ENCODE peak calls at places on chromosomes 4 and X, in seven cellular contexts. One of them, this sample, is unnamed.

GRCh38 chr4:40280586-40280985 is 54.5 kb upstream of the CHRNA9 start:
- DNase-seq in fibroblast of the conjunctiva: no peak
- DNase-seq in T-helper 9 cell: no peak
- DNase-seq in DMS 273 treated with DMSO at 0.1 percent for 48 hours: no peak
- DNase-seq in RCC 7860: no peak
- DNase-seq in HCT116: no peak
- DNase-seq in LoVo: no peak
- DNase-seq in this sample: no peak

GRCh38 chr4:147860960-147861359 is 129.1 kb downstream of the ARHGAP10 start:
- DNase-seq in fibroblast of the conjunctiva: no peak
- DNase-seq in T-helper 9 cell: no peak
- DNase-seq in DMS 273 treated with DMSO at 0.1 percent for 48 hours: no peak
- DNase-seq in RCC 7860: no peak
- DNase-seq in HCT116: no peak
- DNase-seq in LoVo: no peak
- DNase-seq in this sample: no peak

GRCh38 chrX:19799319-19800182 is 87.8 kb downstream of the SH3KBP1 start:
- DNase-seq in fibroblast of the conjunctiva: peak; percentile 23
- DNase-seq in T-helper 9 cell: no peak
- DNase-seq in DMS 273 treated with DMSO at 0.1 percent for 48 hours: peak; percentile 67
- DNase-seq in RCC 7860: no peak
- DNase-seq in HCT116: no peak
- DNase-seq in LoVo: no peak
- DNase-seq in this sample: no peak

GRCh38 chrX:150879855-150880807 is 18.3 kb downstream of the CD99L2 start:
- DNase-seq in fibroblast of the conjunctiva: no peak
- DNase-seq in T-helper 9 cell: no peak
- DNase-seq in DMS 273 treated with DMSO at 0.1 percent for 48 hours: no peak
- DNase-seq in RCC 7860: no peak
- DNase-seq in HCT116: no peak
- DNase-seq in LoVo: no peak
- DNase-seq in this sample: no peak

GRCh38 chr4:147060171-147060931 is 114.7 kb upstream of the TTC29 start:
- DNase-seq in fibroblast of the conjunctiva: peak; percentile 73
- DNase-seq in T-helper 9 cell: no peak
- DNase-seq in DMS 273 treated with DMSO at 0.1 percent for 48 hours: no peak
- DNase-seq in RCC 7860: no peak
- DNase-seq in HCT116: no peak
- DNase-seq in LoVo: no peak
- DNase-seq in this sample: no peak

GRCh38 chr4:73417973-73418372 is 13.9 kb downstream of the ALB start:
- DNase-seq in fibroblast of the conjunctiva: no peak
- DNase-seq in T-helper 9 cell: no peak
- DNase-seq in DMS 273 treated with DMSO at 0.1 percent for 48 hours: no peak
- DNase-seq in RCC 7860: no peak
- DNase-seq in HCT116: no peak
- DNase-seq in LoVo: no peak
- DNase-seq in this sample: no peak

GRCh38 chrX:115330498-115331138 is 41.1 kb downstream of the LUZP4 start:
- DNase-seq in fibroblast of the conjunctiva: peak; percentile 64
- DNase-seq in T-helper 9 cell: no peak
- DNase-seq in DMS 273 treated with DMSO at 0.1 percent for 48 hours: peak; percentile 8
- DNase-seq in RCC 7860: peak; percentile 40
- DNase-seq in HCT116: peak; percentile 44
- DNase-seq in LoVo: peak; percentile 44
- DNase-seq in this sample: peak; percentile 55

GRCh38 chr4:159639924-159640323 is 537.0 kb downstream of the RAPGEF2 start:
- DNase-seq in fibroblast of the conjunctiva: no peak
- DNase-seq in T-helper 9 cell: no peak
- DNase-seq in DMS 273 treated with DMSO at 0.1 percent for 48 hours: no peak
- DNase-seq in RCC 7860: peak; percentile 15
- DNase-seq in HCT116: no peak
- DNase-seq in LoVo: no peak
- DNase-seq in this sample: no peak

GRCh38 chrX:155026727-155027508 is at the start of gene FUNDC2:
- DNase-seq in fibroblast of the conjunctiva: peak; percentile 86
- DNase-seq in T-helper 9 cell: peak; percentile 85
- DNase-seq in DMS 273 treated with DMSO at 0.1 percent for 48 hours: peak; percentile 79
- DNase-seq in RCC 7860: peak; percentile 86
- DNase-seq in HCT116: peak; percentile 86
- DNase-seq in LoVo: peak; percentile 84
- DNase-seq in this sample: peak; percentile 93

GRCh38 chr4:10013722-10014121 is 7.6 kb downstream of the SLC2A9 start:
- DNase-seq in fibroblast of the conjunctiva: no peak
- DNase-seq in T-helper 9 cell: no peak
- DNase-seq in DMS 273 treated with DMSO at 0.1 percent for 48 hours: peak; percentile 7
- DNase-seq in RCC 7860: no peak
- DNase-seq in HCT116: peak; percentile 18
- DNase-seq in LoVo: no peak
- DNase-seq in this sample: peak; percentile 32

GRCh38 chr4:77652237-77652897 is 46.7 kb downstream of the CXCL13 start:
- DNase-seq in fibroblast of the conjunctiva: no peak
- DNase-seq in T-helper 9 cell: no peak
- DNase-seq in DMS 273 treated with DMSO at 0.1 percent for 48 hours: no peak
- DNase-seq in RCC 7860: no peak
- DNase-seq in HCT116: no peak
- DNase-seq in LoVo: no peak
- DNase-seq in this sample: no peak

GRCh38 chr4:172220679-172221078 is 407.5 kb downstream of the GALNTL6 start:
- DNase-seq in fibroblast of the conjunctiva: no peak
- DNase-seq in T-helper 9 cell: no peak
- DNase-seq in DMS 273 treated with DMSO at 0.1 percent for 48 hours: no peak
- DNase-seq in RCC 7860: no peak
- DNase-seq in HCT116: no peak
- DNase-seq in LoVo: no peak
- DNase-seq in this sample: no peak

GRCh38 chrX:129565046-129565649 is 25.1 kb downstream of the OCRL start:
- DNase-seq in fibroblast of the conjunctiva: no peak
- DNase-seq in T-helper 9 cell: no peak
- DNase-seq in DMS 273 treated with DMSO at 0.1 percent for 48 hours: no peak
- DNase-seq in RCC 7860: no peak
- DNase-seq in HCT116: no peak
- DNase-seq in LoVo: no peak
- DNase-seq in this sample: no peak

GRCh38 chrX:43559643-43560042 is 96.5 kb upstream of the MAOA start:
- DNase-seq in fibroblast of the conjunctiva: peak; percentile 27
- DNase-seq in T-helper 9 cell: peak; percentile 2
- DNase-seq in DMS 273 treated with DMSO at 0.1 percent for 48 hours: no peak
- DNase-seq in RCC 7860: peak; percentile 7
- DNase-seq in HCT116: peak; percentile 28
- DNase-seq in LoVo: peak; percentile 30
- DNase-seq in this sample: peak; percentile 46

GRCh38 chr4:116839826-116840225 is 245.6 kb downstream of the TRAM1L1 start:
- DNase-seq in fibroblast of the conjunctiva: no peak
- DNase-seq in T-helper 9 cell: no peak
- DNase-seq in DMS 273 treated with DMSO at 0.1 percent for 48 hours: no peak
- DNase-seq in RCC 7860: peak; percentile 42
- DNase-seq in HCT116: no peak
- DNase-seq in LoVo: no peak
- DNase-seq in this sample: no peak

GRCh38 chrX:5979338-5979737 is 249.3 kb downstream of the NLGN4X start:
- DNase-seq in fibroblast of the conjunctiva: no peak
- DNase-seq in T-helper 9 cell: no peak
- DNase-seq in DMS 273 treated with DMSO at 0.1 percent for 48 hours: no peak
- DNase-seq in RCC 7860: no peak
- DNase-seq in HCT116: no peak
- DNase-seq in LoVo: no peak
- DNase-seq in this sample: no peak

GRCh38 chr4:127783971-127784519 is 1.9 kb downstream of the HSPA4L start:
- DNase-seq in fibroblast of the conjunctiva: no peak
- DNase-seq in T-helper 9 cell: no peak
- DNase-seq in DMS 273 treated with DMSO at 0.1 percent for 48 hours: no peak
- DNase-seq in RCC 7860: no peak
- DNase-seq in HCT116: no peak
- DNase-seq in LoVo: no peak
- DNase-seq in this sample: no peak

GRCh38 chr4:7280906-7281305 is 88.6 kb downstream of the SORCS2 start:
- DNase-seq in fibroblast of the conjunctiva: no peak
- DNase-seq in T-helper 9 cell: no peak
- DNase-seq in DMS 273 treated with DMSO at 0.1 percent for 48 hours: no peak
- DNase-seq in RCC 7860: no peak
- DNase-seq in HCT116: no peak
- DNase-seq in LoVo: no peak
- DNase-seq in this sample: no peak

GRCh38 chr4:142984871-142985585 is 138.9 kb upstream of the INPP4B start:
- DNase-seq in fibroblast of the conjunctiva: no peak
- DNase-seq in T-helper 9 cell: no peak
- DNase-seq in DMS 273 treated with DMSO at 0.1 percent for 48 hours: no peak
- DNase-seq in RCC 7860: no peak
- DNase-seq in HCT116: peak; percentile 40
- DNase-seq in LoVo: peak; percentile 46
- DNase-seq in this sample: peak; percentile 4

GRCh38 chrX:132775230-132775823 is 183.1 kb downstream of the HS6ST2 start:
- DNase-seq in fibroblast of the conjunctiva: no peak
- DNase-seq in T-helper 9 cell: no peak
- DNase-seq in DMS 273 treated with DMSO at 0.1 percent for 48 hours: no peak
- DNase-seq in RCC 7860: no peak
- DNase-seq in HCT116: no peak
- DNase-seq in LoVo: no peak
- DNase-seq in this sample: no peak

GRCh38 chr4:112517067-112517588 is 1.1 kb upstream of the NEUROG2 start:
- DNase-seq in fibroblast of the conjunctiva: no peak
- DNase-seq in T-helper 9 cell: no peak
- DNase-seq in DMS 273 treated with DMSO at 0.1 percent for 48 hours: no peak
- DNase-seq in RCC 7860: no peak
- DNase-seq in HCT116: no peak
- DNase-seq in LoVo: no peak
- DNase-seq in this sample: no peak

GRCh38 chrX:104193485-104193884 is 27.2 kb downstream of the FAM199X start:
- DNase-seq in fibroblast of the conjunctiva: no peak
- DNase-seq in T-helper 9 cell: no peak
- DNase-seq in DMS 273 treated with DMSO at 0.1 percent for 48 hours: no peak
- DNase-seq in RCC 7860: no peak
- DNase-seq in HCT116: no peak
- DNase-seq in LoVo: no peak
- DNase-seq in this sample: no peak

GRCh38 chrX:78024349-78025108 is 55.1 kb upstream of the PGAM4 start:
- DNase-seq in fibroblast of the conjunctiva: no peak
- DNase-seq in T-helper 9 cell: peak; percentile 4
- DNase-seq in DMS 273 treated with DMSO at 0.1 percent for 48 hours: no peak
- DNase-seq in RCC 7860: no peak
- DNase-seq in HCT116: peak; percentile 43
- DNase-seq in LoVo: peak; percentile 51
- DNase-seq in this sample: peak; percentile 27

GRCh38 chr4:16532240-16532990 is 306.1 kb upstream of the TAPT1 start:
- DNase-seq in fibroblast of the conjunctiva: peak; percentile 73
- DNase-seq in T-helper 9 cell: no peak
- DNase-seq in DMS 273 treated with DMSO at 0.1 percent for 48 hours: no peak
- DNase-seq in RCC 7860: no peak
- DNase-seq in HCT116: no peak
- DNase-seq in LoVo: no peak
- DNase-seq in this sample: no peak

GRCh38 chr4:153090670-153091385 is 113.4 kb upstream of the TRIM2 start:
- DNase-seq in fibroblast of the conjunctiva: no peak
- DNase-seq in T-helper 9 cell: no peak
- DNase-seq in DMS 273 treated with DMSO at 0.1 percent for 48 hours: no peak
- DNase-seq in RCC 7860: no peak
- DNase-seq in HCT116: no peak
- DNase-seq in LoVo: no peak
- DNase-seq in this sample: no peak

GRCh38 chr4:2066571-2067445 is 7.7 kb downstream of the NAT8L start:
- DNase-seq in fibroblast of the conjunctiva: no peak
- DNase-seq in T-helper 9 cell: no peak
- DNase-seq in DMS 273 treated with DMSO at 0.1 percent for 48 hours: no peak
- DNase-seq in RCC 7860: no peak
- DNase-seq in HCT116: no peak
- DNase-seq in LoVo: no peak
- DNase-seq in this sample: no peak

GRCh38 chr4:803884-804283 is 22.0 kb downstream of the CPLX1 start:
- DNase-seq in fibroblast of the conjunctiva: no peak
- DNase-seq in T-helper 9 cell: no peak
- DNase-seq in DMS 273 treated with DMSO at 0.1 percent for 48 hours: no peak
- DNase-seq in RCC 7860: no peak
- DNase-seq in HCT116: no peak
- DNase-seq in LoVo: no peak
- DNase-seq in this sample: no peak

GRCh38 chr4:174999407-174999806 is 81.2 kb downstream of the ADAM29 start:
- DNase-seq in fibroblast of the conjunctiva: no peak
- DNase-seq in T-helper 9 cell: no peak
- DNase-seq in DMS 273 treated with DMSO at 0.1 percent for 48 hours: no peak
- DNase-seq in RCC 7860: peak; percentile 56
- DNase-seq in HCT116: no peak
- DNase-seq in LoVo: no peak
- DNase-seq in this sample: peak; percentile 6